ENCODE peak calls at places on chromosome X, in four cellular contexts. S, B, T and Z are unnamed samples.

GRCh38 chrX:66912417-66912816 is 273.5 kb upstream of the EDA2R start:
- DNase-seq in T (no peak), S (no peak), B (no peak), Z (no peak)

GRCh38 chrX:140744085-140744484 is 34.5 kb downstream of the LINC00632 start:
- DNase-seq in S (no peak), B (no peak), T (no peak), Z (no peak)

GRCh38 chrX:117570160-117570559 is 546.5 kb downstream of the KLHL13 start:
- DNase-seq in T (no peak), B (no peak), S (no peak), Z (no peak)

GRCh38 chrX:17549005-17549685 is 174.1 kb downstream of the NHS start:
- DNase-seq in S (no peak), T (no peak), B (no peak), Z (no peak)

GRCh38 chrX:147953976-147954375 is 27.2 kb upstream of the FMR1NB start:
- DNase-seq in B (peak; percentile 26), T (no peak), S (peak; percentile 58), Z (no peak)

GRCh38 chrX:24025741-24026402 is 1.1 kb downstream of the KLHL15 start:
- DNase-seq in B (no peak), S (no peak), T (peak; percentile 81), Z (peak; percentile 5)

GRCh38 chrX:44020693-44021092 is 47.5 kb upstream of the NDP start:
- DNase-seq in T (no peak), B (no peak), S (no peak), Z (no peak)

GRCh38 chrX:83916525-83916924 is 55.6 kb downstream of the CYLC1 start:
- DNase-seq in S (no peak), B (no peak), T (peak; percentile 11), Z (no peak)

GRCh38 chrX:150897371-150898319 is 823 bp downstream of the CD99L2 start:
- DNase-seq in T (no peak), B (peak; percentile 37), S (peak; percentile 61), Z (peak; percentile 4)

GRCh38 chrX:72258174-72258573 is 18.9 kb downstream of the RPS4X start:
- DNase-seq in B (no peak), T (peak; percentile 84), S (no peak), Z (no peak)

GRCh38 chrX:129769467-129770154 is 10.1 kb upstream of the SASH3 start:
- DNase-seq in B (no peak), S (no peak), T (no peak), Z (no peak)

GRCh38 chrX:13048265-13048664 is 3.8 kb upstream of the FAM9C start:
- DNase-seq in B (no peak), T (peak; percentile 65), S (no peak), Z (no peak)

GRCh38 chrX:40496728-40497127 is 84.0 kb upstream of the ATP6AP2 start:
- DNase-seq in B (no peak), S (no peak), T (peak; percentile 29), Z (no peak)

GRCh38 chrX:40406330-40406859 is 174.4 kb upstream of the ATP6AP2 start:
- DNase-seq in B (no peak), T (no peak), S (no peak), Z (no peak)

GRCh38 chrX:30067677-30068076 is 147.7 kb upstream of the MAGEB2 start:
- DNase-seq in B (no peak), T (no peak), S (no peak), Z (no peak)

GRCh38 chrX:96715412-96715940 is 30.8 kb downstream of the DIAPH2 start:
- DNase-seq in B (no peak), S (no peak), T (peak; percentile 78), Z (no peak)

GRCh38 chrX:15292861-15293260 is 22.6 kb downstream of the ASB11 start:
- DNase-seq in T (no peak), S (no peak), B (no peak), Z (no peak)

GRCh38 chrX:104085477-104085876 is 9.4 kb upstream of the TMSB15C start:
- DNase-seq in B (no peak), T (no peak), S (no peak), Z (no peak)

GRCh38 chrX:56813318-56813837 is 84.3 kb downstream of the NBDY start:
- DNase-seq in T (peak; percentile 31), B (no peak), S (peak; percentile 39), Z (peak; percentile 44)

GRCh38 chrX:51395807-51396728 is 63.4 kb downstream of the NUDT10 start:
- DNase-seq in B (no peak), T (no peak), S (peak; percentile 70), Z (peak; percentile 4)

GRCh38 chrX:110145305-110145704 is 142.4 kb downstream of the TMEM164 start:
- DNase-seq in B (no peak), T (no peak), S (no peak), Z (no peak)

GRCh38 chrX:40153335-40154221 is 55.8 kb upstream of the BCOR start:
- DNase-seq in B (peak; percentile 54), S (peak; percentile 78), T (no peak), Z (no peak)

GRCh38 chrX:82081027-82081426 is 879.1 kb downstream of the SH3BGRL start:
- DNase-seq in T (no peak), S (no peak), B (no peak), Z (no peak)

GRCh38 chrX:151167791-151168345 is 8.5 kb upstream of the GPR50 start:
- DNase-seq in T (no peak), B (no peak), S (no peak), Z (no peak)

GRCh38 chrX:114964374-114964773 is 53.0 kb downstream of the IL13RA2 start:
- DNase-seq in B (no peak), T (no peak), S (no peak), Z (no peak)
- H3K27ac ChIP-seq in B (no peak overlapping the region), T (no peak overlapping the region), S (no peak overlapping the region), Z (no peak overlapping the region)

GRCh38 chrX:119399772-119400101 is 601 bp downstream of the SLC25A43 start:
- DNase-seq in T (no peak), B (no peak), S (no peak), Z (no peak)
- H3K27ac ChIP-seq in T (peak overlapping the region; percentile 10), B (peak overlapping the region; percentile 67), S (peak overlapping the region; percentile 63), Z (peak overlapping the region; percentile 84)

DNA sequence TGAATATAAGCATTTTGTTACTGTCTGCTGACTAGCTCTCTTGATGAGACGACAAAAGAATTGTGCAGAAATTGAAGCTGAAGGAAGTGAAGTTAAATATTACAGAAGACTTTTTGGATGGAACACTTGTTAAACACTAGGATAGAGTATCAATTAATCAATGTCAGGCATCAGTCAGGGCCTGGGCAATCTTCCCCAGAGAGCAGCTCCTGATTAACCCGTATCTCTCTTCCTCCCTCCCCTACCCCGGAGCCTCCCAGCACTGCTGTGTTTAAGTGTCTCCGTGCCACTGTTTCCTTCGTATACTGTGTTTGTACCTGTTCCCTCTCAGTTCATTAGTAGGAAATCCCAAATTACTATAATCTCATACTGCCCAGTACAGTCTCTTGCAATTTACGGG is 765.6 kb upstream of the FTHL17 start:
- DNase-seq in B (no peak), S (no peak), T (no peak), Z (no peak)
- H3K27ac ChIP-seq in B (no peak overlapping the region), S (no peak overlapping the region), T (no peak overlapping the region), Z (no peak overlapping the region)

DNA sequence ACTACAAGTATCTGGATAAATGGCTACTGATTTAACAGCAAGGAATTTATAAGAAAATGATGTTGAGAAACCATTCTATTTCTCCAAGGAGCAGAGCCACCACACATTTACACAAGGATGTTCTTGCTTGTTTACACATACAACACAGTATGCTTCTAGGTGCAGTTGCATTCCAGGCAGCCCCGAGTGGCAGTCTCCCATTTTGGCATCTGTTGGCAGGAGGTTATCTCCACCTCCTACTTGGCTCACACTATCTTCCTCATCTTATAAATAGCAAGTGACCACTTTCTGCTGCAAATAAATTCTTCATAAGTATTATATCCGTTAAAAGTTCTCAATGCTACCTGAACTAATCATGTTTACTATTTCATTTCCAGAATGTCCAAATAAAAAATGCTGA is 115.6 kb downstream of the HS6ST2 start:
- DNase-seq in B (no peak), T (no peak), S (no peak), Z (peak; percentile 46)
- H3K27ac ChIP-seq in B (no peak overlapping the region), T (no peak overlapping the region), S (no peak overlapping the region), Z (no peak overlapping the region)

GRCh38 chrX:134792077-134792476 is 133.8 kb upstream of the PLAC1 start:
- DNase-seq in S (no peak), T (peak; percentile 22), B (no peak), Z (no peak)

GRCh38 chrX:134798472-134798871 is 140.2 kb upstream of the PLAC1 start:
- DNase-seq in T (no peak), B (no peak), S (no peak), Z (no peak)

GRCh38 chrX:134801267-134801666 is 143.0 kb upstream of the PLAC1 start:
- DNase-seq in S (no peak), T (peak; percentile 32), B (no peak), Z (no peak)

GRCh38 chrX:134794692-134795091 is 136.4 kb upstream of the PLAC1 start:
- DNase-seq in S (no peak), T (peak; percentile 22), B (no peak), Z (no peak)

GRCh38 chrX:134797390-134797700 is 139.1 kb upstream of the PLAC1 start:
- DNase-seq in T (no peak), B (no peak), S (no peak), Z (no peak)
- H3K27ac ChIP-seq in T (no peak overlapping the region), B (no peak overlapping the region), S (no peak overlapping the region), Z (no peak overlapping the region)

GRCh38 chrX:71095971-71096701 is 485 bp downstream of the FOXO4 start:
- DNase-seq in S (peak; percentile 66), B (no peak), T (peak; percentile 30), Z (peak; percentile 55)

GRCh38 chrX:71095555-71095970 is at the start of gene FOXO4:
- DNase-seq in B (peak; percentile 91), T (peak; percentile 80), S (peak; percentile 90), Z (peak; percentile 90)

GRCh38 chrX:71095033-71095432 is 618 bp upstream of the FOXO4 start:
- DNase-seq in B (no peak), T (no peak), S (no peak), Z (no peak)

GRCh38 chrX:71098302-71098701 is 2.7 kb downstream of the FOXO4 start:
- DNase-seq in S (no peak), B (peak; percentile 60), T (peak; percentile 23), Z (peak; percentile 35)

GRCh38 chrX:71096702-71097032 is 1.0 kb downstream of the FOXO4 start:
- DNase-seq in B (peak; percentile 14), T (no peak), S (no peak), Z (no peak)
- H3K27ac ChIP-seq in B (no peak overlapping the region), T (no peak overlapping the region), S (no peak overlapping the region), Z (peak overlapping the region; percentile 75)